ENCODE peak calls at places on chromosomes 12 and 14, in ten cellular contexts. One of them, this sample, is unnamed.

GRCh38 chr14:61557262-61557661 is 138.1 kb upstream of the HIF1A start:
- DNase-seq in activated CD8-positive, alpha-beta T cell treated with anti-CD3 and anti-CD28 coated beads for 36 hours: no peak
- DNase-seq in HTR-8/SVneo: no peak
- DNase-seq in NCI-H345: no peak
- DNase-seq in substantia nigra: no peak
- DNase-seq in H4: no peak
- DNase-seq in T47D: no peak
- DNase-seq in small intestine: no peak
- DNase-seq in transverse colon: no peak
- DNase-seq in stimulated activated CD4-positive, alpha-beta T cell treated with anti-CD3 and anti-CD28 coated beads, Interleukin-12 subunit alpha, Interleukin-12 subunit beta, amount 100 ng/mL, for 4 hours: no peak
- DNase-seq in this sample: no peak

GRCh38 chr14:78758333-78758732 is 588.2 kb downstream of the NRXN3 start:
- DNase-seq in activated CD8-positive, alpha-beta T cell treated with anti-CD3 and anti-CD28 coated beads for 36 hours: peak
- DNase-seq in HTR-8/SVneo: no peak
- DNase-seq in NCI-H345: peak
- DNase-seq in substantia nigra: no peak
- DNase-seq in H4: peak
- DNase-seq in T47D: peak
- DNase-seq in small intestine: peak
- DNase-seq in transverse colon: no peak
- DNase-seq in stimulated activated CD4-positive, alpha-beta T cell treated with anti-CD3 and anti-CD28 coated beads, Interleukin-12 subunit alpha, Interleukin-12 subunit beta, amount 100 ng/mL, for 4 hours: no peak
- DNase-seq in this sample: peak

GRCh38 chr14:94097091-94097490 is 13.4 kb upstream of the IFI27 start:
- DNase-seq in activated CD8-positive, alpha-beta T cell treated with anti-CD3 and anti-CD28 coated beads for 36 hours: no peak
- DNase-seq in HTR-8/SVneo: no peak
- DNase-seq in NCI-H345: no peak
- DNase-seq in substantia nigra: no peak
- DNase-seq in H4: no peak
- DNase-seq in T47D: no peak
- DNase-seq in small intestine: no peak
- DNase-seq in transverse colon: no peak
- DNase-seq in stimulated activated CD4-positive, alpha-beta T cell treated with anti-CD3 and anti-CD28 coated beads, Interleukin-12 subunit alpha, Interleukin-12 subunit beta, amount 100 ng/mL, for 4 hours: no peak
- DNase-seq in this sample: no peak

GRCh38 chr14:23492618-23493272 is 23.2 kb downstream of the NGDN start:
- DNase-seq in activated CD8-positive, alpha-beta T cell treated with anti-CD3 and anti-CD28 coated beads for 36 hours: no peak
- DNase-seq in HTR-8/SVneo: no peak
- DNase-seq in NCI-H345: no peak
- DNase-seq in substantia nigra: no peak
- DNase-seq in H4: no peak
- DNase-seq in T47D: no peak
- DNase-seq in small intestine: no peak
- DNase-seq in transverse colon: no peak
- DNase-seq in stimulated activated CD4-positive, alpha-beta T cell treated with anti-CD3 and anti-CD28 coated beads, Interleukin-12 subunit alpha, Interleukin-12 subunit beta, amount 100 ng/mL, for 4 hours: no peak
- DNase-seq in this sample: no peak

GRCh38 chr12:41058266-41058665 is 129.9 kb upstream of the PDZRN4 start:
- DNase-seq in activated CD8-positive, alpha-beta T cell treated with anti-CD3 and anti-CD28 coated beads for 36 hours: no peak
- DNase-seq in HTR-8/SVneo: no peak
- DNase-seq in NCI-H345: no peak
- DNase-seq in substantia nigra: no peak
- DNase-seq in H4: no peak
- DNase-seq in T47D: no peak
- DNase-seq in small intestine: no peak
- DNase-seq in transverse colon: no peak
- DNase-seq in stimulated activated CD4-positive, alpha-beta T cell treated with anti-CD3 and anti-CD28 coated beads, Interleukin-12 subunit alpha, Interleukin-12 subunit beta, amount 100 ng/mL, for 4 hours: no peak
- DNase-seq in this sample: no peak

GRCh38 chr12:52584156-52584682 is 10.6 kb upstream of the KRT74 start:
- DNase-seq in activated CD8-positive, alpha-beta T cell treated with anti-CD3 and anti-CD28 coated beads for 36 hours: no peak
- DNase-seq in HTR-8/SVneo: no peak
- DNase-seq in NCI-H345: no peak
- DNase-seq in substantia nigra: no peak
- DNase-seq in H4: no peak
- DNase-seq in T47D: no peak
- DNase-seq in small intestine: no peak
- DNase-seq in transverse colon: no peak
- DNase-seq in stimulated activated CD4-positive, alpha-beta T cell treated with anti-CD3 and anti-CD28 coated beads, Interleukin-12 subunit alpha, Interleukin-12 subunit beta, amount 100 ng/mL, for 4 hours: no peak
- DNase-seq in this sample: no peak

GRCh38 chr14:73662439-73663056 is 17.8 kb downstream of the DNAL1 start:
- DNase-seq in activated CD8-positive, alpha-beta T cell treated with anti-CD3 and anti-CD28 coated beads for 36 hours: no peak
- DNase-seq in HTR-8/SVneo: peak
- DNase-seq in NCI-H345: no peak
- DNase-seq in substantia nigra: no peak
- DNase-seq in H4: peak
- DNase-seq in T47D: peak
- DNase-seq in small intestine: peak
- DNase-seq in transverse colon: no peak
- DNase-seq in stimulated activated CD4-positive, alpha-beta T cell treated with anti-CD3 and anti-CD28 coated beads, Interleukin-12 subunit alpha, Interleukin-12 subunit beta, amount 100 ng/mL, for 4 hours: no peak
- DNase-seq in this sample: peak

GRCh38 chr12:99157946-99158345 is 489.6 kb upstream of the GARIN6 start:
- DNase-seq in activated CD8-positive, alpha-beta T cell treated with anti-CD3 and anti-CD28 coated beads for 36 hours: no peak
- DNase-seq in HTR-8/SVneo: no peak
- DNase-seq in NCI-H345: no peak
- DNase-seq in substantia nigra: no peak
- DNase-seq in H4: peak
- DNase-seq in T47D: no peak
- DNase-seq in small intestine: no peak
- DNase-seq in transverse colon: no peak
- DNase-seq in stimulated activated CD4-positive, alpha-beta T cell treated with anti-CD3 and anti-CD28 coated beads, Interleukin-12 subunit alpha, Interleukin-12 subunit beta, amount 100 ng/mL, for 4 hours: no peak
- DNase-seq in this sample: no peak

GRCh38 chr12:31000751-31001150 is 72.9 kb upstream of the DDX11 start:
- DNase-seq in activated CD8-positive, alpha-beta T cell treated with anti-CD3 and anti-CD28 coated beads for 36 hours: no peak
- DNase-seq in HTR-8/SVneo: peak
- DNase-seq in NCI-H345: no peak
- DNase-seq in substantia nigra: no peak
- DNase-seq in H4: peak
- DNase-seq in T47D: no peak
- DNase-seq in small intestine: no peak
- DNase-seq in transverse colon: no peak
- DNase-seq in stimulated activated CD4-positive, alpha-beta T cell treated with anti-CD3 and anti-CD28 coated beads, Interleukin-12 subunit alpha, Interleukin-12 subunit beta, amount 100 ng/mL, for 4 hours: no peak
- DNase-seq in this sample: peak